ENCODE peak calls at places on chromosomes 11 and 22, in four cellular contexts. J is cardiac muscle cell, V is stomach, C is heart left ventricle. P is an unnamed sample.

GRCh38 chr11:123255909-123256308 is 60.9 kb upstream of the CLMP start:
- DNase-seq in C (no peak), V (no peak), J (peak; percentile 42), P (no peak)

GRCh38 chr11:58647866-58648265 is 25.4 kb downstream of the CNTF start:
- DNase-seq in V (no peak), C (no peak), J (no peak), P (no peak)

GRCh38 chr11:130269544-130269943 is 45.2 kb downstream of the ZBTB44 start:
- DNase-seq in V (no peak), J (peak; percentile 26), C (no peak), P (no peak)

GRCh38 chr11:125239585-125240331 is 75.2 kb downstream of the PKNOX2 start:
- DNase-seq in C (no peak), V (no peak), J (no peak), P (no peak)

GRCh38 chr22:20458530-20459151 is 21.0 kb upstream of the SCARF2 start:
- DNase-seq in J (no peak), C (no peak), V (no peak), P (no peak)

GRCh38 chr22:48811885-48812284 is 1015.8 kb downstream of the BRD1 start:
- DNase-seq in V (no peak), C (no peak), J (no peak), P (no peak)

GRCh38 chr11:128399186-128399585 is 188.2 kb downstream of the ETS1 start:
- DNase-seq in V (no peak), J (no peak), C (no peak), P (no peak)

GRCh38 chr11:133533205-133533604 is 904 bp upstream of the OPCML start:
- DNase-seq in V (no peak), C (no peak), J (no peak), P (no peak)

GRCh38 chr11:64850979-64851567 is 6.6 kb upstream of the CDC42BPG start:
- DNase-seq in J (no peak), V (peak; percentile 51), C (no peak), P (peak; percentile 82)

GRCh38 chr11:45654242-45654641 is 11.2 kb downstream of the CHST1 start:
- DNase-seq in V (no peak), J (no peak), C (no peak), P (no peak)

GRCh38 chr11:106077609-106078517 is at the start of gene AASDHPPT:
- DNase-seq in C (no peak), J (peak; percentile 36), V (peak; percentile 34), P (no peak)

GRCh38 chr11:10454902-10455631 is at the start of gene AMPD3:
- DNase-seq in V (no peak), J (peak; percentile 69), C (no peak), P (peak; percentile 16)

GRCh38 chr11:60912851-60913550 is 957 bp upstream of the TMEM109 start:
- DNase-seq in J (no peak), C (no peak), V (peak; percentile 46), P (no peak)

GRCh38 chr11:60908803-60909202 is 2.4 kb upstream of the PRPF19 start:
- DNase-seq in J (no peak), V (no peak), C (no peak), P (no peak)

GRCh38 chr11:60910281-60910687 is 3.7 kb upstream of the TMEM109 start:
- DNase-seq in C (no peak), V (peak; percentile 27), J (no peak), P (no peak)

GRCh38 chr11:60912223-60912850 is 1.6 kb upstream of the TMEM109 start:
- DNase-seq in V (no peak), C (no peak), J (no peak), P (no peak)

DNA sequence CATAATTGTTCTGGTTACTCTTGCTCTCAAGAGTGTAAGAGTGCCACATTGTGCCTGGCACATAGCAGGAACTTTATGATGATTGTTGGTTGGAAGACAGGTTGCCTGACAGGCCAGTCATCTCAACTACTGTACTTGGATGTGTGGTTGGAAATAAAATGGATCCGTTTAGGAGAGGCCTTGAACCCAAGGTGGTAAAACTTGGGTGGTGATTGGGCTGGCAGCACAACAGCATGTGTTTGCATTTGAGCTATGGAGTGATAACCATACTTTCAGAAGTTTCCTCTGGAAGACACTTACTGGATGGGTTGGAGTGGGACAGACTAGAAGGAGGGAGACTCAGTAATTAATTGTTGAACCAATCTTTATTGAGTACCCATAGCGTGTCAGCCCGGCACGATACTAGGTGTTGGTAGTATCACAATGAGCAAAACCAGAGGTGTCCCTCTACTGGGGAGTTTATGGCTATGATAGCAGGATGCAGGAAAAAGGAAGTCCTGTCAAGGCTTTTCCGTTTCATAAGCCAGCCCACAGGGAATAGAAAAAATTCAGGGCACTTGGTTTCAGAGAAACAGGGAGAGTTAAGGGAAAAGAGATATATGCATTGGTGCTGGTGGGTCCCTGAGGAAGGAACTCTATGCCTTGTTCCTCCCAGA is 3.1 kb upstream of the TMEM109 start:
- DNase-seq in C (no peak), V (no peak), J (no peak), P (no peak)
- H3K4me3 ChIP-seq in C (no peak overlapping the region), V (no peak overlapping the region), J (no peak overlapping the region), P (no peak overlapping the region)

GRCh38 chr11:119422505-119423416 is at the start of gene THY1:
- DNase-seq in C (no peak), V (no peak), J (peak; percentile 48), P (no peak)

GRCh38 chr11:119423459-119424254 is 685 bp upstream of the THY1 start:
- DNase-seq in C (no peak), V (no peak), J (no peak), P (no peak)

GRCh38 chr11:119420631-119421030 is 2.3 kb downstream of the THY1 start:
- DNase-seq in C (no peak), J (no peak), V (no peak), P (no peak)

GRCh38 chr11:119421351-119421750 is 1.6 kb downstream of the THY1 start:
- DNase-seq in C (no peak), V (no peak), J (no peak), P (no peak)

GRCh38 chr11:119421941-119422504 is 949 bp downstream of the THY1 start:
- DNase-seq in J (peak; percentile 41), C (no peak), V (no peak), P (no peak)
- H3K4me3 ChIP-seq in J (peak overlapping the region; percentile 24), C (peak overlapping the region; percentile 59), V (peak overlapping the region; percentile 54), P (no peak overlapping the region)

GRCh38 chr11:34308821-34309585 is 48.8 kb downstream of the ABTB2 start:
- DNase-seq in J (peak; percentile 70), V (no peak), C (no peak), P (no peak)
- H3K4me3 ChIP-seq in J (no peak overlapping the region), V (no peak overlapping the region), C (no peak overlapping the region), P (no peak overlapping the region)

DNA sequence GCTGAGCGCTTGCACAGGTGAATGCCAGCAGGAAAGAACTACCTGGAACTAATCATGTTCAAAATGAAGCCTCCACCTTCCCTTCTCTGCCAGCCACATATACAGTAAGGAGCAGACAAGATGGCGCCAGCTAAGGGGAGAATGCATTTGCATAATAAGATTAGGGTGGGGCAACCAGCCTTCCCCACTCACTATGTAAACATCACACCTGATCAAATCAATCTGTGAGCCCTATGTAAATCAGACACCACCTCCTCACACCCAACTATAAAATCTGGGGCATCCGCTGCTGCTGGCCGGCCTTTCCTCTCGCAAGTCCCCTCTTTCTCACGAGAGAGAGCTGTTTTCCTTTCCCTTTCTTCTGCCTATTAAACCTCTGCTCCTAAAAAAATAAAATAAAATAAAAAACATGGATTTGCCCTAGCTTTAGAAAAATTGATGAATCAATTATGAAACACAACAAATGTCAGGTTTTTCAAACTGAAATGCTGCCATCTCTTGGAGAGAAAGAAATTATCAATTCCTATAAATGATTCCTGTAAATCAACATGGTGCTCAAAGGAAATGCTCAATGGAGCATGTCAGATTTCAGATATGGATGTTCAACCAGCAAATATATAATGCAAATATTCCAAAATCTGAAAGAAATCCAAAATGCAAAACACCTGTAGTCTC is 108.9 kb downstream of the SGSM3 start:
- DNase-seq in J (no peak), V (no peak), C (no peak), P (no peak)
- H3K4me3 ChIP-seq in J (no peak overlapping the region), V (no peak overlapping the region), C (no peak overlapping the region), P (no peak overlapping the region)

GRCh38 chr11:47165294-47165840 is 11.3 kb downstream of the ARFGAP2 start:
- DNase-seq in V (no peak), J (no peak), C (no peak), P (no peak)
- H3K4me3 ChIP-seq in V (no peak overlapping the region), J (no peak overlapping the region), C (no peak overlapping the region), P (no peak overlapping the region)

GRCh38 chr22:38753894-38754246 is 1.9 kb downstream of the SUN2 start:
- DNase-seq in C (no peak), V (no peak), J (no peak), P (no peak)
- H3K4me3 ChIP-seq in C (peak overlapping the region; percentile 62), V (peak overlapping the region; percentile 64), J (peak overlapping the region; percentile 84), P (no peak overlapping the region)

DNA sequence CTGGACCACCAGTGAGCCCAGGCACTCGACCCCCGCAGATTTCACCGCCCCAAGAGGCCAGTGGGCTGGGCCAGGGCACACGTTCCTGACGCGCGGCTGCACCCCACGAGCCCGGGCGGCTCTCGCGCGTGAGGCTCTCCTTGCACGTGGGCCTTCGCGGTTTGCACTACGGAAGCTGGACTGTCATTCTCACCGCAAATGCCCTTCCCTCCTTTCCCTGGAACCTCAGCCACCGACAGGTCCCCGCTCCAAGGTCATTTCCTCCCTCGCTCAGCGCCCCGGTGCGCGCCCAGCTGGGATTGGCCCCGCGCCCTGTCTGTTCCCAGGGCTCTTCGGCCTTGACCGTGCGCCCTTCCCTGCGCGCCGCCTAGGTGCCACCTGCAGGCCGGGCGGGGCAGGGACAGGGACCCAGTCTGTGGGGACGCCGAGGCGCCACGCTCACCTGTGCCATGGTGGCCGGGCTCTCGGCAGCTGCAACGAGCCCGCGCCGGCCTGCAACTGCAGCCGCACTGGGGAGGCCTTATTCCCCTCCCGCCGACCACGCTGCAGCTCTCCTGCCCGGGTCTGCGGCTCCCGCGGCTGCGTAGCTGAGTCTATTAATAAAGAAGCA is 2.1 kb upstream of the CPT1A start:
- DNase-seq in J (peak; percentile 62), C (peak; percentile 88), V (peak; percentile 95), P (peak; percentile 93)
- H3K4me3 ChIP-seq in J (peak overlapping the region; percentile 25), C (peak overlapping the region; percentile 52), V (peak overlapping the region; percentile 91), P (no peak overlapping the region)

DNA sequence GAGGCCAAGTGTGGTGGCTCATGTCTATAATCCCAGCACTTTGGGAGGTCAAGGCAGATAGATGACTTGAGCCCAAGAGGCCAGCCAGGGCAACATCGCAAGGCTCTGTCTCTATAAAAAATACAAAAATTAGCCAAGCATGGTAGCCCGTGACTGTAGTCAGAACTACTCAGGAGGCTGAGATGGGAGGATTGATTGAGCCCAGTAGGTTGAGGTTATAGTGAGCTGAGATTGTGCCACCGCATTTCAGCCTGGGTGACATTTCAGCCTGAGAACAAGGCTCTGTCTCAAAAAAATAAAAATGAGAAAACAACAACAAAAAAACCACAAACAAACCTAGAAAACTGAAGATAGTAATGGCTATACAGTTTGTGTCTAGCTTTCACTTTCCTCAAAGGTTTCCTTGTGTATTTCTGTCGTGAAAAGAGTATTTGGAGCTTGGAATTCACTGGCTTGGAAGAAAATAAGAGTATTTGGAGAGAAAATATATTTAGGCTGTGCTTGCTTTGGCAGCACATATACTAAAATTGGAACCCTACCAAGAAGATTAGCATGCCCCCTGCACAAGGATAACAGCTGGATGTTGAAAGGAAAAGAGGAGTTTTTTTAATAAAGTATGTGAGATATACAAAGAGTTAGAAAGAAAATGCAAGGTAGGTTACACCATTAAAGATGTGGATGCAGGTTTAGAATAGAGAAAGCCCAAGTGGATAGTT is 3.9 kb upstream of the BIRC3 start:
- DNase-seq in C (no peak), J (peak; percentile 45), V (no peak), P (no peak)
- H3K4me3 ChIP-seq in C (peak overlapping the region; percentile 25), J (no peak overlapping the region), V (no peak overlapping the region), P (no peak overlapping the region)